ENCODE peak calls at places on chromosome 12, in five cellular contexts. One of them, this sample, is unnamed.

GRCh38 chr12:19130224-19131019 is 889 bp downstream of the PLEKHA5 start:
- DNase-seq in AG09309: no peak
- DNase-seq in RWPE1: peak
- DNase-seq in NCI-H774: no peak
- DNase-seq in NCI-H345: peak
- DNase-seq in this sample: no peak

GRCh38 chr12:6799147-6799546 is 9.8 kb downstream of the CD4 start:
- DNase-seq in AG09309: no peak
- DNase-seq in NCI-H774: no peak
- DNase-seq in RWPE1: no peak
- DNase-seq in NCI-H345: no peak
- DNase-seq in this sample: no peak

GRCh38 chr12:12887471-12887870 is 3.9 kb upstream of the GPRC5A start:
- DNase-seq in AG09309: no peak
- DNase-seq in NCI-H345: no peak
- DNase-seq in RWPE1: no peak
- DNase-seq in NCI-H774: no peak
- DNase-seq in this sample: no peak

GRCh38 chr12:101230547-101230946 is 20.5 kb upstream of the SLC5A8 start:
- DNase-seq in NCI-H774: no peak
- DNase-seq in AG09309: peak
- DNase-seq in NCI-H345: no peak
- DNase-seq in RWPE1: peak
- DNase-seq in this sample: no peak

GRCh38 chr12:4355150-4355842 is 24.2 kb downstream of the FGF23 start:
- DNase-seq in NCI-H345: no peak
- DNase-seq in RWPE1: no peak
- DNase-seq in NCI-H774: no peak
- DNase-seq in AG09309: no peak
- DNase-seq in this sample: no peak

GRCh38 chr12:27810756-27811155 is 30.7 kb upstream of the MANSC4 start:
- DNase-seq in AG09309: no peak
- DNase-seq in NCI-H774: no peak
- DNase-seq in RWPE1: no peak
- DNase-seq in NCI-H345: no peak
- DNase-seq in this sample: no peak

GRCh38 chr12:105401198-105401597 is 70.7 kb downstream of the C12orf75 start:
- DNase-seq in NCI-H345: no peak
- DNase-seq in AG09309: no peak
- DNase-seq in NCI-H774: no peak
- DNase-seq in RWPE1: no peak
- DNase-seq in this sample: no peak

GRCh38 chr12:49702009-49702408 is 5.2 kb downstream of the FMNL3 start:
- DNase-seq in AG09309: no peak
- DNase-seq in NCI-H345: no peak
- DNase-seq in RWPE1: no peak
- DNase-seq in NCI-H774: no peak
- DNase-seq in this sample: no peak

GRCh38 chr12:52917800-52918199 is 12.9 kb upstream of the KRT8 start:
- DNase-seq in RWPE1: no peak
- DNase-seq in NCI-H345: no peak
- DNase-seq in AG09309: no peak
- DNase-seq in NCI-H774: no peak
- DNase-seq in this sample: no peak

GRCh38 chr12:26791328-26791791 is 41.6 kb downstream of the ITPR2 start:
- DNase-seq in RWPE1: no peak
- DNase-seq in NCI-H345: no peak
- DNase-seq in NCI-H774: no peak
- DNase-seq in AG09309: no peak
- DNase-seq in this sample: no peak

GRCh38 chr12:26991826-26992225 is 22.4 kb downstream of the TM7SF3 start:
- DNase-seq in AG09309: no peak
- DNase-seq in RWPE1: no peak
- DNase-seq in NCI-H345: no peak
- DNase-seq in NCI-H774: no peak
- DNase-seq in this sample: no peak

GRCh38 chr12:99427104-99427503 is 220.4 kb upstream of the GARIN6 start:
- DNase-seq in AG09309: no peak
- DNase-seq in RWPE1: no peak
- DNase-seq in NCI-H774: no peak
- DNase-seq in NCI-H345: no peak
- DNase-seq in this sample: no peak

This sample was measured in DMS153.